ENCODE peak calls at places on chromosomes 7 and 10, in six cellular contexts. I, C, M, K, Q and P are unnamed samples. For H3K9me3, the result is how much of the 10 kb centered on the place peaks cover.

GRCh38 chr7:48708635-48709034 is 215.7 kb upstream of the CDC14C start:
- DNase-seq in Q (no peak), K (no peak), C (no peak), M (no peak), I (no peak), P (no peak)

GRCh38 chr10:124010024-124010423 is 83.4 kb downstream of the CHST15 start:
- DNase-seq in K (no peak), M (no peak), Q (no peak), C (no peak), I (no peak), P (no peak)

GRCh38 chr10:89373916-89374711 is 3.7 kb upstream of the IFIT1B start:
- DNase-seq in Q (peak), I (peak), C (peak), K (peak), M (peak), P (peak)

GRCh38 chr10:70060389-70060788 is 7.7 kb downstream of the MACROH2A2 start:
- DNase-seq in M (no peak), K (no peak), I (no peak), Q (no peak), C (no peak), P (no peak)

GRCh38 chr10:89845541-89846275 is 144.3 kb downstream of the KIF20B start:
- DNase-seq in I (peak), M (no peak), Q (no peak), K (no peak), C (no peak), P (no peak)

GRCh38 chr10:3123571-3124411 is 48.8 kb downstream of the PITRM1 start:
- DNase-seq in I (no peak), Q (no peak), K (no peak), C (no peak), M (no peak), P (no peak)

GRCh38 chr7:30412810-30413504 is 65.6 kb downstream of the NOD1 start:
- DNase-seq in Q (no peak), M (peak), K (peak), I (peak), C (peak), P (peak)

GRCh38 chr10:97659589-97659988 is 19.1 kb downstream of the PI4K2A start:
- DNase-seq in K (no peak), I (peak), M (no peak), Q (no peak), C (no peak), P (no peak)

GRCh38 chr7:69992938-69993337 is 394.7 kb downstream of the AUTS2 start:
- DNase-seq in Q (no peak), I (no peak), M (no peak), K (no peak), C (no peak), P (no peak)

GRCh38 chr10:25497281-25497680 is 322.5 kb downstream of the GPR158 start:
- DNase-seq in Q (no peak), K (no peak), C (no peak), M (no peak), I (no peak), P (no peak)

GRCh38 chr10:90859321-90859751 is 1.5 kb upstream of the HTR7 start:
- DNase-seq in M (no peak), Q (no peak), C (peak), K (no peak), I (peak), P (no peak)

GRCh38 chr10:112287844-112288243 is 4.6 kb downstream of the TECTB start:
- DNase-seq in M (no peak), Q (no peak), I (no peak), C (no peak), K (no peak), P (no peak)

GRCh38 chr10:84390364-84390763 is 62.0 kb downstream of the CCSER2 start:
- DNase-seq in M (no peak), K (no peak), Q (no peak), I (no peak), C (no peak), P (no peak)

GRCh38 chr10:91412688-91413087 is 2.5 kb downstream of the HECTD2 start:
- DNase-seq in Q (no peak), K (no peak), C (no peak), M (no peak), I (no peak), P (no peak)

GRCh38 chr7:24903559-24903958 is 76.4 kb downstream of the OSBPL3 start:
- DNase-seq in C (no peak), K (no peak), Q (no peak), M (no peak), I (no peak), P (no peak)

GRCh38 chr7:28533731-28534531 is 121.6 kb downstream of the CREB5 start:
- DNase-seq in I (peak), M (no peak), K (no peak), Q (peak), C (peak), P (peak)

GRCh38 chr7:69934475-69934903 is 336.2 kb downstream of the AUTS2 start:
- DNase-seq in K (no peak), I (no peak), C (no peak), Q (no peak), M (no peak), P (peak)

GRCh38 chr10:88152720-88153119 is 289.3 kb downstream of the PTEN start:
- DNase-seq in Q (no peak), I (peak), K (no peak), C (peak), M (no peak), P (no peak)

GRCh38 chr10:124296121-124296812 is 122.5 kb downstream of the OAT start:
- DNase-seq in I (no peak), Q (no peak), M (no peak), K (no peak), C (no peak), P (no peak)

GRCh38 chr7:1555813-1556540 is at the start of gene TMEM184A:
- DNase-seq in K (no peak), I (no peak), M (no peak), Q (no peak), C (no peak), P (peak)

GRCh38 chr7:4733936-4734528 is 41.4 kb upstream of the AP5Z1 start:
- DNase-seq in Q (no peak), K (no peak), C (no peak), I (no peak), M (no peak), P (no peak)

GRCh38 chr7:137992042-137992737 is 9.7 kb downstream of the CREB3L2 start:
- DNase-seq in I (peak), Q (no peak), K (no peak), M (peak), C (peak), P (peak)

GRCh38 chr7:103856929-103857328 is 132.5 kb downstream of the RELN start:
- DNase-seq in K (no peak), Q (no peak), I (no peak), M (no peak), C (no peak), P (no peak)

GRCh38 chr7:42161723-42162122 is 75.3 kb downstream of the GLI3 start:
- DNase-seq in M (no peak), K (no peak), C (no peak), Q (no peak), I (no peak), P (no peak)
- H3K9me3 ChIP-seq in M (under half), K (under half), C (under half), Q (under half), I (under half), P (under half)

DNA sequence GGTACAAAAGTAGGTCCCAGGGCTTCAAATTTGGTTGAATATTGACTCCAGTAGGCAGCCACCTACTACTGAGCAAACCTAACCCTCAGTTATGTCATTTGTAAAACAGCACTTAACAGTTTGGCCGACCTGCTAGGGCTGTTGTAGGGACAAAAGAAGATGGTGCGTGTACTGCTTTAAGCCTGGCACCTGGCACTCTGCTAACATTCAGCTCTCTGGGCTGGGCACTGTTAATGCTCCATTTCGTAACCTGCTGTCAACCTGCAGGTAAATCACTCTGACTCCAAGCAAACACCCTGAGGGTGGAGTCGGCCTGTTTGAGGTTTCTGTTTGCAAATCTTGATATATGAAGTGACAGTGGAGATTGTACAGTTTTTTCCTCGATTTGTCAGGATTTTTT is 7.2 kb downstream of the ZKSCAN1 start:
- DNase-seq in M (no peak), C (no peak), K (peak), I (no peak), Q (no peak), P (peak)
- TF ChIP-seq POLR2A in M (no peak), C (no peak), K (no peak), I (no peak), Q (no peak), P (no peak)

GRCh38 chr10:12960431-12960898 is 41.0 kb downstream of the CCDC3 start:
- DNase-seq in K (peak), I (peak), C (no peak), Q (no peak), M (no peak), P (peak)

GRCh38 chr10:12957081-12957480 is 44.4 kb downstream of the CCDC3 start:
- DNase-seq in I (no peak), Q (no peak), M (no peak), K (no peak), C (no peak), P (no peak)

GRCh38 chr10:12961416-12961815 is 40.1 kb downstream of the CCDC3 start:
- DNase-seq in K (no peak), I (no peak), Q (no peak), M (no peak), C (no peak), P (no peak)

GRCh38 chr10:12958546-12959110 is 42.9 kb downstream of the CCDC3 start:
- DNase-seq in K (no peak), I (no peak), Q (no peak), M (no peak), C (no peak), P (no peak)

DNA sequence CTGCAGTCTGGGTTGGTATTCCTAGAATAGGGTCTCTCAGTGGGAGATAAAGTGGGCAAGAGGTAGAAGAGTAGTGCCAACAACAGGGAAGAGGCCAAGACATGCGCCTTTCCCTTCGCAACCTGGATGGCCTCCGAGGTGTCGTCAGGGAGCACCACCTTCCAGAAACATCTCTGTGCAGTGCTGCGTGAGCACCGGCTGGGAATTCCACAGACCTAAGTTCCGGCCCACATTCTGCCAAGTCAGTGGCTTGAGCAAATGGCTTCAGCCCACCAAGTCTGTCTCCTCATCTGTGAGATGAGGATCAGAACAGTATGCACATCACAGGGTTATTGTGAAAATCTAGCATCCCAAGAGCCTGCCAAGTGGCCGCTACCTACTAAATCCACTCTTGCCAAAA is 40.6 kb downstream of the CCDC3 start:
- DNase-seq in K (no peak), M (no peak), C (no peak), Q (no peak), I (no peak), P (no peak)
- H3K9me3 ChIP-seq in K (under half), M (under half), C (under half), Q (under half), I (under half), P (under half)

GRCh38 chr7:27153526-27153925 is 1.1 kb upstream of the HOXA3 start:
- DNase-seq in I (no peak), M (no peak), Q (no peak), K (no peak), C (no peak), P (no peak)

GRCh38 chr7:27154369-27154768 is 2.0 kb upstream of the HOXA3 start:
- DNase-seq in M (no peak), I (no peak), Q (no peak), K (peak), C (no peak), P (peak)

GRCh38 chr7:27151945-27152815 is at the start of gene HOXA3:
- DNase-seq in K (peak), I (peak), M (no peak), C (peak), Q (no peak), P (peak)

GRCh38 chr7:27151341-27151944 is 940 bp downstream of the HOXA3 start:
- DNase-seq in K (no peak), C (no peak), M (no peak), Q (no peak), I (no peak), P (no peak)

GRCh38 chr7:27152816-27153486 is 568 bp upstream of the HOXA3 start:
- DNase-seq in M (no peak), K (no peak), Q (no peak), C (no peak), I (no peak), P (no peak)
- TF ChIP-seq POLR2A in M (no peak), K (no peak), Q (no peak), C (no peak), I (no peak), P (no peak)

GRCh38 chr10:94217431-94217830 is 145.3 kb downstream of the NOC3L start:
- DNase-seq in I (no peak), C (no peak), Q (no peak), K (no peak), M (no peak), P (no peak)

GRCh38 chr10:94219829-94220228 is 142.9 kb downstream of the NOC3L start:
- DNase-seq in C (no peak), I (peak), K (no peak), M (no peak), Q (no peak), P (no peak)

GRCh38 chr10:94223702-94224370 is 138.9 kb downstream of the NOC3L start:
- DNase-seq in I (no peak), C (no peak), M (no peak), Q (no peak), K (no peak), P (no peak)

GRCh38 chr10:94218496-94219183 is 144.1 kb downstream of the NOC3L start:
- DNase-seq in I (peak), Q (no peak), M (no peak), K (no peak), C (no peak), P (no peak)

GRCh38 chr10:94220717-94221116 is 142.0 kb downstream of the NOC3L start:
- DNase-seq in I (no peak), C (no peak), K (no peak), Q (no peak), M (no peak), P (no peak)
- H3K9me3 ChIP-seq in I (under half), C (under half), K (under half), Q (under half), M (under half), P (under half)

GRCh38 chr7:44883961-44884360 is 1.4 kb downstream of the PURB start:
- DNase-seq in I (no peak), Q (no peak), M (no peak), C (no peak), K (no peak), P (no peak)

GRCh38 chr7:44887293-44887692 is 2.0 kb upstream of the PURB start:
- DNase-seq in Q (no peak), M (no peak), I (no peak), K (no peak), C (no peak), P (no peak)

GRCh38 chr7:44882899-44883298 is 2.4 kb downstream of the PURB start:
- DNase-seq in I (peak), M (no peak), C (no peak), Q (no peak), K (no peak), P (no peak)

GRCh38 chr7:44884553-44885393 is 557 bp downstream of the PURB start:
- DNase-seq in Q (no peak), C (peak), I (peak), M (peak), K (peak), P (peak)

GRCh38 chr7:44885394-44886317 is at the start of gene PURB:
- DNase-seq in C (peak), K (peak), Q (peak), I (peak), M (peak), P (peak)
- TF ChIP-seq POLR2A in C (no peak), K (peak), Q (peak), I (peak), M (peak), P (peak)

DNA sequence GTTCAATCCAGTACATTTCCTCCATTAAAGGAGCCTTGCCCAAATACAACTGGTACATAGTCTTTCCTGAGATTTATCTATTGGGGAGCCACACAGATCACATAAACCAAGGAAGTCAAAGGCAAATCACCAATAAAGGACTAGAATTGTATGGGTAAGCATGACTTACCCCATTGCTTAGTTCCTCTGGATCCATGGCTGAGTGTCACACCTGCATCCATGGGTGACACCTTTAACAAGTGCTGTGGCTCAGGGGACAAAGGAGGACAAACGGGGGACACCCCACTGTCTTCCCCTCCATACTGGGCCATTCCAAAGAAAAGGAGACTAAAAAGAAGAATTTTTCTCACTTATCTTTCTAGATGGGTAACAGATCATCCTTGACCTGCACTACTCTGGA is 30.4 kb downstream of the ZNF92 start:
- DNase-seq in Q (no peak), C (no peak), M (peak), I (no peak), K (no peak), P (no peak)
- H3K9me3 ChIP-seq in Q (under half), C (under half), M (under half), I (under half), K (under half), P (under half)

GRCh38 chr7:156614434-156615264 is 25.9 kb upstream of the RNF32 start:
- DNase-seq in K (no peak), I (no peak), M (peak), Q (no peak), C (no peak), P (peak)
- TF ChIP-seq POLR2A in K (no peak), I (no peak), M (no peak), Q (no peak), C (no peak), P (no peak)